ENCODE peak calls at places on chromosome X, in four cellular contexts. One of them, this sample, is unnamed. For H3K79me2, the result is how much of the 10 kb centered on the place peaks cover.

GRCh38 chrX:17038277-17038676 is 91.8 kb downstream of the REPS2 start:
- DNase-seq in trophoblast cell: no peak
- DNase-seq in H9: no peak
- DNase-seq in H1: no peak
- DNase-seq in this sample: no peak

GRCh38 chrX:123607806-123608205 is 125.0 kb downstream of the THOC2 start:
- DNase-seq in H9: no peak
- DNase-seq in H1: no peak
- DNase-seq in trophoblast cell: no peak
- DNase-seq in this sample: no peak

GRCh38 chrX:1421433-1422134 is 29.7 kb upstream of the SLC25A6 start:
- DNase-seq in H1: no peak
- DNase-seq in trophoblast cell: no peak
- DNase-seq in H9: no peak
- DNase-seq in this sample: no peak

GRCh38 chrX:372856-373640 is 13.7 kb downstream of the PPP2R3B start:
- DNase-seq in H1: no peak
- DNase-seq in trophoblast cell: no peak
- DNase-seq in H9: no peak
- DNase-seq in this sample: no peak

GRCh38 chrX:28408017-28408723 is 179.1 kb upstream of the IL1RAPL1 start:
- DNase-seq in H9: no peak
- DNase-seq in H1: no peak
- DNase-seq in trophoblast cell: no peak
- DNase-seq in this sample: no peak

GRCh38 chrX:23901065-23901464 is 6.7 kb downstream of the APOO start:
- DNase-seq in H1: no peak
- DNase-seq in trophoblast cell: peak
- DNase-seq in H9: no peak
- DNase-seq in this sample: peak

GRCh38 chrX:17374619-17375360 is at the start of gene NHS:
- DNase-seq in H9: peak
- DNase-seq in trophoblast cell: peak
- DNase-seq in H1: peak
- DNase-seq in this sample: peak

GRCh38 chrX:21940356-21940829 is at the start of gene SMS:
- DNase-seq in H9: peak
- DNase-seq in H1: peak
- DNase-seq in trophoblast cell: peak
- DNase-seq in this sample: peak

GRCh38 chrX:129593137-129593536 is 53.1 kb downstream of the OCRL start:
- DNase-seq in H1: no peak
- DNase-seq in H9: no peak
- DNase-seq in trophoblast cell: no peak
- DNase-seq in this sample: peak

GRCh38 chrX:2784026-2784425 is 32.2 kb downstream of the XG start:
- DNase-seq in H1: no peak
- DNase-seq in trophoblast cell: no peak
- DNase-seq in H9: no peak
- DNase-seq in this sample: no peak

GRCh38 chrX:48578661-48579128 is 4.4 kb downstream of the RBM3 start:
- DNase-seq in H9: no peak
- DNase-seq in trophoblast cell: peak
- DNase-seq in H1: no peak
- DNase-seq in this sample: peak

DNA sequence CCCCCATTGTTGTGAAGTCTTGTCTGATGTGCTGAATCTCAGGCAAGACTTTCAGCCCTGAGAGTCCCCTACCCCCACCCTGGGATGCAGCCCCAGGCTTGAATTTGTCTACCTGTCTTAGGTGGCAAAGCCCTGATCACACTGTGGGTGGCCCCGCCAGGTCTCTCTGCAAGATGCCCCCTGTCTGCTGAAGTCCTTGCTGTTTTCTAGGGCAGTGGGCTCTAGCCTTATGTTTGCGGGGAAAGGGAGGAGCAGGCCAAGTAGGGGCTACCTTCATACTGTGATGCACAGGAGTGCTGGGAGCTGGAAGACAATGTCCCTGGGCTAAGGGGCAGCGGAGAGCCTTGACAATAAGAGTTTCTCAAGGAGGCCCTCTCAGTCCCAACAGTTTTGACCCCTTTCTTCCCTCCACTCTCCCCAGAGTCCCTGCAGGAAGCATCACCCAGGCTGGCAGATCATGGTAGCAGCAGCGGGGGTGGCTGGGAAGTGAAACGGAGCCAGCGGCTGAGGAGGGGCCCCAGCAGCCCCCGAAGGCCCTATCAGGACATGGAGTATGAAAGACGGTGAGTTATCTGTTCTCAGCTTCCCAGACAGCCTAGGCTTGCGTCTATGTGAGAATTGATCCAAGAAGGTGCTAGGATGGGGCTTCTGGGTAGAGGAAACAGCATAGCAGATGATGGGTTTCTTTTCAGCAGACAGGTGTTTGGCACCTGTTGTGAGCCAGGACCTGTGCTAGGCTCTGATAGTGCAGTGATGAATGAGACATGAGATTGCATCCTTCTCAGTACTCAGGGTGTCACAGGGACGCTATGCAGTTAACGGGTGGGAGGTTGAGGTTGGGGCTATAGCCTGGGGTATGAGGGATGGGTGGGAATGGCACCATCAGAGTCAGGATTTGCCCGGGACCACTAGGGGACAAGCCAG is 2.2 kb downstream of the RBM10 start:
- DNase-seq in H9: no peak
- DNase-seq in trophoblast cell: no peak
- DNase-seq in H1: no peak
- DNase-seq in this sample: no peak
- H3K79me2 ChIP-seq in H9: under half
- H3K79me2 ChIP-seq in trophoblast cell: under half
- H3K79me2 ChIP-seq in H1: under half
- H3K79me2 ChIP-seq in this sample: under half

GRCh38 chrX:13285229-13285628 is 34.6 kb downstream of the ATXN3L start:
- DNase-seq in H9: no peak
- DNase-seq in H1: no peak
- DNase-seq in trophoblast cell: peak
- DNase-seq in this sample: no peak
- H2AK5ac ChIP-seq in H9: no peak
- H2AK5ac ChIP-seq in H1: peak
- H2AK5ac ChIP-seq in trophoblast cell: no peak
- H2AK5ac ChIP-seq in this sample: no peak

GRCh38 chrX:150375243-150375642 is 12.1 kb downstream of the MAMLD1 start:
- DNase-seq in trophoblast cell: no peak
- DNase-seq in H9: no peak
- DNase-seq in H1: no peak
- DNase-seq in this sample: no peak
- H3K79me2 ChIP-seq in trophoblast cell: under half
- H3K79me2 ChIP-seq in H9: under half
- H3K79me2 ChIP-seq in H1: under half
- H3K79me2 ChIP-seq in this sample: under half

DNA sequence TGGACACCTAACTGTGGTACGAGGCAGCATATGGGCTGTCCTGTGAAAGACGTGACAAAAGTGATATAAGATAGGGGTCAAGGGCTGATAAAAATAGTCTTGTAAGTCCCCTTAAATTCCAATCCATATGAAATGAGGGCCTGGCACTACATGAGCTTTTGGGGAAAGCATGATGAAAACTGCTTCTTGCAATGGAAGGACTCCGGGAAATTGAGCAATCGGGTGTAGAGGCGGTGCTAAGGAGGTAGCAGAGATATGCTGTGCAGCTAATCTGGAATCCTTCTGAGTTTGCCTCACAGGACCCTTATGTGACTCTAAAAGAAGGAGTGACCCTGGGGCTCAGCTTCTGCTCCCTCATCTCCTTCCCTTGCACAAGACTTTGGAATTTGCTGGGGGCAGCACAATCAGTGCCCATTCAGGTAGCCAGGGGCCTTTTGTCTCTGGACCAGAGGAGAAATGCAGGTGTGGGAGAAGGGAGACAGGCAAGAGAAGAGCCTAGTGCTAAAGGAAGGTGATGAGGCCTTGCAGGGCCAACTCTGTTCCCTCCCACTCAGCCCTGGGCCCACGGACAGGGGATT is 12.8 kb downstream of the CLDN2 start:
- DNase-seq in H9: no peak
- DNase-seq in trophoblast cell: peak
- DNase-seq in H1: no peak
- DNase-seq in this sample: peak
- H2AK5ac ChIP-seq in H9: no peak
- H2AK5ac ChIP-seq in trophoblast cell: no peak
- H2AK5ac ChIP-seq in H1: no peak
- H2AK5ac ChIP-seq in this sample: no peak

GRCh38 chrX:153963546-153963945 is 8.1 kb downstream of the HCFC1 start:
- DNase-seq in trophoblast cell: no peak
- DNase-seq in H9: no peak
- DNase-seq in H1: no peak
- DNase-seq in this sample: no peak

GRCh38 chrX:153966283-153966688 is 5.3 kb downstream of the HCFC1 start:
- DNase-seq in trophoblast cell: peak
- DNase-seq in H1: no peak
- DNase-seq in H9: no peak
- DNase-seq in this sample: no peak

GRCh38 chrX:153966841-153967535 is 4.6 kb downstream of the HCFC1 start:
- DNase-seq in H1: no peak
- DNase-seq in trophoblast cell: no peak
- DNase-seq in H9: no peak
- DNase-seq in this sample: no peak

GRCh38 chrX:153961292-153961691 is 10.3 kb downstream of the HCFC1 start:
- DNase-seq in trophoblast cell: no peak
- DNase-seq in H1: no peak
- DNase-seq in H9: no peak
- DNase-seq in this sample: no peak

DNA sequence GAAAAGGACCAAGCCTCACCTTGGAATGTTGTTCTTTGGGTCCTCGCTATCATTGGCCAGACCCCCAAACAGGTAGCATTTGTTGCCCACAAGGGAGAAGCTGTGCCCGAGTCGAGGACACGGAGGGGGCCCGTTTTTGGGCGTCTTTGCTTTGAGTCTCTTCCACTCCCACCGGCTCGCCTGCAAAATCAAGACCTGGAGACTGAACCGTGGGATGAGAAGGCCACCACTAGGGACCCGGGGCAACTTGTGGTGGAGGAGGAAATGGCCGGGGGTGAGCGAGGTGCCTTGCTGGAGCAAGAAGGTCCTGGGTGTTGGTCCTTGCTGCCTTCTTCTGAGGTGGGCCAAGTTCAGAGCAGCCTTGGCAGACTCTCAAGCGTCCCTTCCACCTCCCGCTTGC is 7.5 kb downstream of the HCFC1 start:
- DNase-seq in H9: no peak
- DNase-seq in trophoblast cell: no peak
- DNase-seq in H1: no peak
- DNase-seq in this sample: no peak
- H3K79me2 ChIP-seq in H9: under half
- H3K79me2 ChIP-seq in trophoblast cell: under half
- H3K79me2 ChIP-seq in H1: under half
- H3K79me2 ChIP-seq in this sample: half or more

GRCh38 chrX:154370300-154370881 is 4.0 kb downstream of the FLNA start:
- DNase-seq in trophoblast cell: no peak
- DNase-seq in H9: no peak
- DNase-seq in H1: no peak
- DNase-seq in this sample: no peak
- H2AK5ac ChIP-seq in trophoblast cell: peak
- H2AK5ac ChIP-seq in H9: no peak
- H2AK5ac ChIP-seq in H1: no peak
- H2AK5ac ChIP-seq in this sample: no peak

DNA sequence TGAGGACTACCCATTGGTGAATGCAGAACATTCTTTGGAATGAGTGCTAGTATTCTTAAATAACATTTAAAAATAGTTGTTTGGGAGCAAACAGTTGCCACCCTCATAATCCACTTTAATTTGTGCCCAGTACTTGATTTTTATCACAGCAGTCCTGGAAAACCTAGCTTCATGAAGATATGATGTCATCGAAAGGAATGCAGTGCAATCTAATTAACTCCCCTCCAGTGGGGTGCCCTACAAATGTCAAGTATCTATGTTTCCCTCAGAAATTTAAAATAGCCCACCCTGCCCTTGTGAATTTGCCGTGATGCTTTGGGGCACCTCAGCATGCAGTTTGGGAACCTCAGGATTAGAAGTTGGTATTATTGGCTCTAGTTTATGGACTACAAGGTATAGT is 5.4 kb downstream of the RAB9A start:
- DNase-seq in H1: no peak
- DNase-seq in H9: no peak
- DNase-seq in trophoblast cell: no peak
- DNase-seq in this sample: no peak
- H3K79me2 ChIP-seq in H1: under half
- H3K79me2 ChIP-seq in H9: under half
- H3K79me2 ChIP-seq in trophoblast cell: under half
- H3K79me2 ChIP-seq in this sample: under half

DNA sequence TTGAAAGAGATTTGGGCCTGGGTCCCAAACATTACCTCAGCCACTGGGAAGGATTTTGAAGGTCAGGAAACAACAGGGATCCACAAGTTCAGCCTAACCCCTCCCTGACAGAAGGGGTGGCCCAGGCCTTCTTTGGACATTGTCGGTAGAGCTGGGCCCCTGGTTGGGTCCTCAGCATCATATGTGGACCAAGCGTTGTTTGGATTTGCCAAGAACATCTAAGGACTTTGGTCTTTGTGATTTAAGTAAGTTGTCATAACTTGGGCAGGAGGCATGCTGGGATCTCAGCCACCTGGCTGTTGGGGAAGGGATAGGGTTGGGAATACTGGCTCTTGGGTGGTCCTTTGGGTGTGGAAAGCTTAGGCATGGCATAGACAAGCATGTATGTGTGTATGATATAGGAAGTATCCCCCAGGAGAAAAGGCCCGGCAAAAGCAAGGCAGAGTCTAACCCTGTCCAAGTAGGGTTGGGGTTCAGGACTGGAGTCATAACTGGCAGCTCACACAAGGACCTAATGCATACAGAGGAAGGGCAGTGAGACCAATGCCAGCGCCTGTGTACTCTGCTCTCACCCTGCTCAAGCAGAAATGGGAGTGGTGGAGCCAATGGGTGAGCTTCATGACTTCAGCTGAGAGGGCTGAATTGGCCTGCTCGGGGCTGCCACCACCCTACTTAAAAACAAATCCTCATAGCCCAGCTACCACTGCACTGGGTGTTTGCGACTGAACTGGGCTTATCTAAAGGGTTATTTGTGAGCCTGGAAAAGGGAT is 102.8 kb downstream of the RTL5 start:
- DNase-seq in H1: no peak
- DNase-seq in H9: peak
- DNase-seq in trophoblast cell: no peak
- DNase-seq in this sample: no peak
- H2AK5ac ChIP-seq in H1: no peak
- H2AK5ac ChIP-seq in H9: no peak
- H2AK5ac ChIP-seq in trophoblast cell: peak
- H2AK5ac ChIP-seq in this sample: no peak

This sample was measured in mesendoderm.